ENCODE peak calls at places on chromosomes 7 and 10, in four cellular contexts. U, X, L and F are unnamed samples.

GRCh38 chr7:67809586-67809985 is 813.0 kb downstream of the TYW1 start:
- DNase-seq in L (no peak), X (no peak), U (no peak), F (no peak)

GRCh38 chr10:49134327-49134726 is 506 bp upstream of the FAM170B start:
- DNase-seq in U (no peak), L (peak), X (no peak), F (no peak)

GRCh38 chr7:129502708-129503685 is 666 bp downstream of the SMKR1 start:
- DNase-seq in U (no peak), L (no peak), X (no peak), F (no peak)

GRCh38 chr10:128861018-128861565 is 605.9 kb upstream of the MGMT start:
- DNase-seq in X (no peak), L (no peak), U (no peak), F (no peak)

GRCh38 chr7:87471430-87471829 is 4.0 kb downstream of the ABCB4 start:
- DNase-seq in X (no peak), L (no peak), U (no peak), F (no peak)

GRCh38 chr10:124394583-124394982 is 24.1 kb downstream of the OAT start:
- DNase-seq in U (no peak), L (no peak), X (no peak), F (no peak)

GRCh38 chr7:47507514-47507913 is 74.4 kb downstream of the TNS3 start:
- DNase-seq in L (no peak), U (peak), X (no peak), F (no peak)

GRCh38 chr10:63210611-63211196 is 77.6 kb downstream of the NRBF2 start:
- DNase-seq in U (no peak), L (no peak), X (no peak), F (no peak)

GRCh38 chr7:130923930-130924329 is 189.9 kb upstream of the KLF14 start:
- DNase-seq in L (no peak), U (no peak), X (no peak), F (no peak)

GRCh38 chr10:130371156-130371555 is 235.0 kb downstream of the GLRX3 start:
- DNase-seq in U (no peak), L (no peak), X (no peak), F (no peak)

GRCh38 chr10:5090551-5090950 is 3.7 kb upstream of the AKR1C3 start:
- DNase-seq in X (no peak), U (no peak), L (no peak), F (no peak)

GRCh38 chr10:25934673-25935139 is 677 bp downstream of the MYO3A start:
- DNase-seq in L (no peak), X (no peak), U (no peak), F (no peak)

GRCh38 chr10:26863677-26864076 is 2.9 kb upstream of the ABI1 start:
- DNase-seq in U (no peak), L (no peak), X (no peak), F (no peak)

GRCh38 chr10:11120711-11121110 is 103.0 kb downstream of the CELF2 start:
- DNase-seq in U (no peak), X (no peak), L (no peak), F (no peak)

GRCh38 chr7:129279757-129280156 is 54.9 kb downstream of the AHCYL2 start:
- DNase-seq in U (no peak), X (no peak), L (no peak), F (no peak)

GRCh38 chr7:54901840-54902239 is 117.0 kb upstream of the EGFR start:
- DNase-seq in X (no peak), U (no peak), L (no peak), F (no peak)

GRCh38 chr7:54904130-54904529 is 114.7 kb upstream of the EGFR start:
- DNase-seq in U (no peak), X (peak), L (no peak), F (no peak)

GRCh38 chr7:54907981-54908380 is 110.8 kb upstream of the EGFR start:
- DNase-seq in L (no peak), X (no peak), U (no peak), F (no peak)

GRCh38 chr7:54906963-54907362 is 111.9 kb upstream of the EGFR start:
- DNase-seq in L (no peak), X (no peak), U (no peak), F (no peak)

DNA sequence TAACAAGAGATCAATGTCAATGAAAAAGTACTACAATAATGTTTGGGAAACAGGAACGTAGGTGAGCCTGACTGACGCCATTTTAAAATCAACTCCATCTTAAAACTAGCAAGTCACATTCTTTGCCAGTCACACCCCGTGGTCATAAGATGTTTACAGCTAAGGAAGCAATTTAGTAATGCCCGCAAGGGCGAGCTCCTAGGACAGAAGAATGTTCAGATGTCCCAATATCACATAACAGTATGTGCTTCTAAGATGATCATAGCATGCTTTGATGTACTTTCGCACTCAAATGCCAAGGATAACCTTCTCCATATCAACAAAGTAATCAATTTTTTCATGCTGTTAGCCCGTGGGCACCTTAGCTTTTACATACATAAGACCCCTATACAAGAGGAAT is 113.8 kb upstream of the EGFR start:
- DNase-seq in X (no peak), L (no peak), U (no peak), F (no peak)
- TF ChIP-seq CTCF in X (no peak), L (no peak), U (no peak), F (no peak)

DNA sequence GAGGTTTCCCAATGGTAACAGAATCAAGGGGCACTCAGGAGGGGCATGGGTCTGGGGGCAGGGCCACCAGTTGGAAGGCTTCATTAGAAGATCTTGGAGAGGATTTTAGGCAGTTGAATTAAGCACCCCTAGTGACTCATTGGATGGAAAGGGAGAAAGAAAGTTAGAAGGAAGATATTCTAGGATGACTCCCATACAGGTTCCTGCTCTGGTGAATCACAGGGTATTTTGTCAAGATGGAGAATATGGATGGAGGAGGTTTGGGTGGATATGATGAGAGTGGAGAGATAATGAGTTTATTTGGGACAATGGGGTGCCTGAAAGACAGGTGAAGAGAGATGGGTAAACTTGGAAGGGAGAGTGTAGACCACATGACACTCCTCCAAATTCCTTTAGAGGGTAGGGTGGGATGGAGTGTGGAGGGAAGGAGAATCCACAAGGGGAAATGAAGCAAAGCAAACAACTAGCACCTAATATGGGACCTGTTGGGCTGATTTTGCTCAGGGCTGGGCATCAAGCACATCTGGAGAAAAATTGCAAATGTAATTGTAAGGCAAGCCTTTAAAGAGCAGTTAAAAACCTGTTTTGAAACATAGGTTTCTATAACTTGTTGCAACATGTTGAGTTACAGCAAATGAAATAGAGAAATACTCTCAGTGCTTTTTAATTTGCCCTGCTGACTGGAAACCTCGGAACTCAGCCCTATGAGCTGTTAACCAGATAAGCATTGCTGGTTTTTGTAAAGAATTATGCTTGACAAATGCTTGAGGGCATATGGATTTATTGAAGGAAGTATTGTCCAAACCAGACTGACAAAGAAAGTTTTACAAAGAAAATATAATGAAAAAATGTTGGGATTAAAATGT is 2.9 kb upstream of the ENTPD7 start:
- DNase-seq in L (no peak), X (no peak), U (no peak), F (no peak)
- TF ChIP-seq CTCF in L (no peak), X (no peak), U (no peak), F (no peak)

DNA sequence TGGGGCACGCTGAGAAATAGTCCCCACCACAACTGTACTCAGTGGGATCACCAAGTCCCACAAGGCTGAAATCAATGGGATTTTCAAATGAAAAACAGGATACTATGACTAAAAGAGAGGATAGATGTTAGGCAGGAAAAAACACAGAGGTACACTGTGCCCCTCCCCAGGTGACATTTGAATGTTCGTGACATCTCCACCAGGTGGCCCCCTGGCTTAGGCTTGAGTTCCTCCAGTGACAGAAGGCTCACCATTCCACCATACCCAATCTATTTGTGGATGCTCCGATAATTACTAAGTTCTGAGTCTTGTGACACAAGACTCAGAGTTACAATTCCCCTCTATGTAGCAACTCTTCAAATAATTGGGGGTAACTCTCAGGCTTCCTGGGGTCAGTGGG is 77.5 kb upstream of the KCNMA1 start:
- DNase-seq in U (no peak), L (peak), X (no peak), F (no peak)
- TF ChIP-seq CTCF in U (no peak), L (peak), X (no peak), F (no peak)

DNA sequence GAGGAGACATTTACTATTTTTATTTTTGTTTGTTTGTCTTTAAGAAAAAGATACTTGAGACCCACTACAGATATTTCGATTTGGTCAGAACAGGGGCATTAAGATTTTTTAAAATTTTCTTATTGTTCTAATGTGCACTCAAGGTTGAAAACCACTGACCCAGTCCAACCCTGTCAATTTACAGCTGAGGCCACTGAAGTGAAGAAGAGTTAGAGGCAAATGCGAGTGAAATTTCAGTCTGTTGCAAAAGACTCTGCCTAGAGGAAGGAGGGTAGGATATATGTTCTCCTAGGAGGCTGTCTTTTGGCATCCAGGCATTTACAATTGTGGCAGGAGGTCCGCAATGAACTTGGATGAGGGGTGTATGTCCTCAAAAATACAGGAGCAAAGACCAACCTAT is 396.3 kb downstream of the RPS24 start:
- DNase-seq in L (no peak), U (no peak), X (no peak), F (no peak)
- TF ChIP-seq CTCF in L (no peak), U (no peak), X (no peak), F (no peak)

GRCh38 chr10:30986027-30986672 is 45.5 kb downstream of the ZNF438 start:
- DNase-seq in X (no peak), L (no peak), U (no peak), F (no peak)

GRCh38 chr10:30984563-30985328 is 46.9 kb downstream of the ZNF438 start:
- DNase-seq in X (no peak), U (no peak), L (no peak), F (no peak)

GRCh38 chr10:30987463-30987862 is 44.2 kb downstream of the ZNF438 start:
- DNase-seq in U (no peak), L (no peak), X (no peak), F (no peak)

GRCh38 chr10:30988831-30989458 is 42.7 kb downstream of the ZNF438 start:
- DNase-seq in U (no peak), X (no peak), L (no peak), F (no peak)

GRCh38 chr10:30985552-30985951 is 46.1 kb downstream of the ZNF438 start:
- DNase-seq in L (no peak), X (no peak), U (no peak), F (no peak)
- TF ChIP-seq CTCF in L (no peak), X (no peak), U (no peak), F (no peak)

GRCh38 chr10:110016037-110016436 is 8.3 kb downstream of the ADD3 start:
- DNase-seq in L (peak), X (no peak), U (no peak), F (no peak)
- TF ChIP-seq CTCF in L (peak), X (peak), U (peak), F (peak)

GRCh38 chr7:42843209-42843800 is 68.6 kb downstream of the C7orf25 start:
- DNase-seq in L (peak), U (peak), X (no peak), F (peak)
- TF ChIP-seq CTCF in L (peak), U (peak), X (peak), F (peak)